ENCODE peak calls at places on chromosome 5, in five cellular contexts. M, K, A, T and P are unnamed samples.

GRCh38 chr5:94544031-94544650 is 74.3 kb downstream of the KIAA0825 start:
- DNase-seq in M (no peak), T (no peak), K (no peak), A (no peak), P (no peak)

GRCh38 chr5:40754381-40755092 is 1.2 kb downstream of the TTC33 start:
- DNase-seq in M (no peak), T (no peak), K (peak; percentile 54), A (no peak), P (no peak)

GRCh38 chr5:54703091-54703490 is 185.5 kb downstream of the SNX18 start:
- DNase-seq in A (peak; percentile 14), T (no peak), M (no peak), K (peak; percentile 81), P (no peak)

GRCh38 chr5:102138243-102138653 is 157.8 kb downstream of the SLCO4C1 start:
- DNase-seq in A (no peak), T (no peak), K (no peak), M (no peak), P (no peak)

GRCh38 chr5:83099001-83099400 is 21.7 kb downstream of the XRCC4 start:
- DNase-seq in T (no peak), M (no peak), K (no peak), A (no peak), P (no peak)

GRCh38 chr5:16721151-16722102 is 104.6 kb upstream of the RETREG1 start:
- DNase-seq in A (no peak), M (no peak), T (no peak), K (no peak), P (no peak)

GRCh38 chr5:150541895-150542294 is 34.0 kb downstream of the NDST1 start:
- DNase-seq in A (no peak), M (no peak), T (no peak), K (peak; percentile 56), P (no peak)

GRCh38 chr5:113122053-113122452 is 145.5 kb downstream of the DCP2 start:
- DNase-seq in M (no peak), T (no peak), A (no peak), K (peak; percentile 90), P (no peak)

GRCh38 chr5:5340206-5340729 is 82.2 kb upstream of the ICE1 start:
- DNase-seq in K (peak; percentile 95), A (no peak), T (no peak), M (peak; percentile 87), P (peak; percentile 17)

GRCh38 chr5:132476853-132477729 is 13.5 kb downstream of the IRF1 start:
- DNase-seq in T (peak; percentile 49), M (no peak), A (no peak), K (no peak), P (peak; percentile 1)

GRCh38 chr5:56190500-56190899 is 42.6 kb downstream of the ANKRD55 start:
- DNase-seq in A (no peak), T (peak; percentile 51), M (no peak), K (peak; percentile 64), P (no peak)

GRCh38 chr5:169649486-169649885 is 12.4 kb downstream of the DOCK2 start:
- DNase-seq in A (no peak), T (no peak), M (no peak), K (no peak), P (no peak)

GRCh38 chr5:40619406-40619805 is 60.3 kb upstream of the PTGER4 start:
- DNase-seq in K (peak; percentile 85), M (no peak), A (no peak), T (no peak), P (no peak)

GRCh38 chr5:9652295-9652694 is 22.1 kb upstream of the TAS2R1 start:
- DNase-seq in A (no peak), M (no peak), K (peak; percentile 59), T (no peak), P (no peak)

GRCh38 chr5:58080573-58080972 is 379.3 kb downstream of the PLK2 start:
- DNase-seq in A (no peak), K (peak; percentile 71), T (no peak), M (no peak), P (no peak)

GRCh38 chr5:138303365-138303764 is 28.2 kb downstream of the CDC25C start:
- DNase-seq in A (no peak), M (no peak), T (no peak), K (peak; percentile 6), P (no peak)

GRCh38 chr5:131634666-131634995 is 398 bp downstream of the RAPGEF6 start:
- DNase-seq in K (peak; percentile 45), A (peak; percentile 67), M (peak; percentile 55), T (peak; percentile 79), P (peak; percentile 47)

GRCh38 chr5:170082701-170083100 is 23.0 kb upstream of the FOXI1 start:
- DNase-seq in M (no peak), T (no peak), K (no peak), A (no peak), P (no peak)

GRCh38 chr5:135233477-135233876 is 165.6 kb downstream of the MACROH2A1 start:
- DNase-seq in M (no peak), K (no peak), T (no peak), A (no peak), P (peak; percentile 18)

GRCh38 chr5:3715048-3715447 is 119.4 kb downstream of the IRX1 start:
- DNase-seq in T (no peak), K (no peak), M (no peak), A (no peak), P (no peak)

GRCh38 chr5:153711755-153712154 is 221.3 kb downstream of the GRIA1 start:
- DNase-seq in K (no peak), M (no peak), A (no peak), T (no peak), P (no peak)

GRCh38 chr5:149517461-149518122 is 33.6 kb downstream of the CSNK1A1 start:
- DNase-seq in M (no peak), T (no peak), A (no peak), K (no peak), P (no peak)
- H3K4me3 ChIP-seq in M (no peak overlapping the region), T (no peak overlapping the region), A (no peak overlapping the region), K (no peak overlapping the region), P (no peak overlapping the region)

GRCh38 chr5:173963107-173963506 is 25.9 kb upstream of the C5orf47 start:
- DNase-seq in T (no peak), A (no peak), M (peak; percentile 43), K (peak; percentile 88), P (no peak)
- H3K4me3 ChIP-seq in T (no peak overlapping the region), A (no peak overlapping the region), M (peak overlapping the region; percentile 23), K (peak overlapping the region; percentile 66), P (no peak overlapping the region)

GRCh38 chr5:142426676-142427364 is 102.0 kb upstream of the SPRY4 start:
- DNase-seq in M (no peak), K (no peak), A (no peak), T (no peak), P (no peak)
- H3K4me3 ChIP-seq in M (no peak overlapping the region), K (no peak overlapping the region), A (peak overlapping the region; percentile 18), T (no peak overlapping the region), P (no peak overlapping the region)

GRCh38 chr5:178081571-178082244 is 31.6 kb upstream of the N4BP3 start:
- DNase-seq in K (no peak), A (no peak), M (no peak), T (no peak), P (no peak)
- H3K4me3 ChIP-seq in K (no peak overlapping the region), A (no peak overlapping the region), M (no peak overlapping the region), T (no peak overlapping the region), P (no peak overlapping the region)